ENCODE peak calls at places on chromosomes 2 and 18, in four cellular contexts. H is left ventricle myocardium inferior, S is ACHN, L is HFFc6. B is an unnamed sample.

GRCh38 chr2:109692013-109692738 is 78.0 kb downstream of the SOWAHC start:
- DNase-seq in H (no peak), S (no peak), L (no peak), B (peak; percentile 33)

GRCh38 chr2:20430461-20431302 is 16.2 kb upstream of the RHOB start:
- DNase-seq in H (no peak), S (no peak), L (no peak), B (no peak)

GRCh38 chr2:37456479-37456878 is 112.0 kb downstream of the QPCT start:
- DNase-seq in H (no peak), S (no peak), L (no peak), B (no peak)

GRCh38 chr18:56982756-56983155 is 164.1 kb upstream of the BOD1L2 start:
- DNase-seq in H (no peak), S (no peak), L (no peak), B (no peak)

GRCh38 chr2:11889854-11890253 is 143.4 kb downstream of the LPIN1 start:
- DNase-seq in H (no peak), S (no peak), L (no peak), B (no peak)

GRCh38 chr18:79588636-79589481 is 90.7 kb upstream of the CTDP1 start:
- DNase-seq in H (peak; percentile 86), S (no peak), L (peak; percentile 50), B (peak; percentile 93)

GRCh38 chr2:70903171-70903570 is 32.5 kb upstream of the ATP6V1B1 start:
- DNase-seq in H (no peak), S (no peak), L (no peak), B (no peak)

GRCh38 chr2:183541766-183542165 is 417.5 kb downstream of the NUP35 start:
- DNase-seq in H (no peak), S (peak; percentile 26), L (no peak), B (no peak)

GRCh38 chr2:233492738-233493137 is 73.8 kb downstream of the USP40 start:
- DNase-seq in H (no peak), S (no peak), L (no peak), B (no peak)

GRCh38 chr2:162115076-162115475 is 37.0 kb downstream of the GCG start:
- DNase-seq in H (no peak), S (no peak), L (no peak), B (no peak)

GRCh38 chr2:220277445-220277960 is 650.1 kb downstream of the SLC4A3 start:
- DNase-seq in H (peak; percentile 50), S (peak; percentile 69), L (peak; percentile 90), B (peak; percentile 46)

GRCh38 chr2:11542275-11542819 is 8.5 kb downstream of the GREB1 start:
- DNase-seq in H (no peak), S (no peak), L (no peak), B (peak; percentile 43)

GRCh38 chr2:230830428-230830827 is 34.3 kb upstream of the ITM2C start:
- DNase-seq in H (no peak), S (no peak), L (peak; percentile 13), B (no peak)